ENCODE peak calls at places on chromosomes 4 and X, in eight cellular contexts. A, U, B, L, I, Q, J and V are unnamed samples.

GRCh38 chrX:39821011-39821708 is 276.6 kb downstream of the BCOR start:
- DNase-seq in Q (no peak), B (peak), A (no peak), J (no peak), I (peak), L (no peak), U (peak), V (no peak)

GRCh38 chr4:13597604-13598003 is 29.9 kb downstream of the BOD1L1 start:
- DNase-seq in A (no peak), I (no peak), J (peak), L (peak), Q (peak), U (no peak), B (no peak), V (no peak)

GRCh38 chr4:185734930-185735329 is 77.1 kb downstream of the SORBS2 start:
- DNase-seq in U (no peak), J (no peak), L (no peak), A (no peak), B (no peak), I (no peak), Q (no peak), V (no peak)

GRCh38 chr4:169311643-169312365 is 41.0 kb upstream of the SH3RF1 start:
- DNase-seq in B (peak), J (peak), A (no peak), I (no peak), Q (peak), L (peak), U (no peak), V (no peak)

GRCh38 chrX:154412468-154412867 is 1.1 kb downstream of the TAFAZZIN start:
- DNase-seq in I (no peak), U (no peak), Q (no peak), A (no peak), B (no peak), J (no peak), L (no peak), V (no peak)

GRCh38 chr4:113586072-113586471 is 175.5 kb downstream of the CAMK2D start:
- DNase-seq in L (no peak), Q (no peak), A (no peak), J (no peak), U (no peak), I (no peak), B (no peak), V (no peak)

GRCh38 chrX:40266490-40267333 is 169.0 kb upstream of the BCOR start:
- DNase-seq in B (peak), Q (peak), U (peak), L (peak), J (peak), A (peak), I (peak), V (peak)

GRCh38 chr4:146916479-146917076 is 29.1 kb downstream of the TTC29 start:
- DNase-seq in I (no peak), L (peak), J (peak), B (no peak), U (no peak), Q (peak), A (no peak), V (no peak)

GRCh38 chr4:7987148-7987989 is 47.7 kb upstream of the AFAP1 start:
- DNase-seq in A (peak), L (peak), Q (peak), B (peak), I (peak), U (peak), J (peak), V (peak)

GRCh38 chr4:156101571-156101970 is 147.9 kb upstream of the CTSO start:
- DNase-seq in L (no peak), J (no peak), A (no peak), I (no peak), U (no peak), B (no peak), Q (no peak), V (no peak)

GRCh38 chr4:949656-950055 is 17.4 kb downstream of the TMEM175 start:
- DNase-seq in Q (no peak), J (no peak), L (no peak), B (no peak), U (no peak), A (no peak), I (no peak), V (no peak)

GRCh38 chrX:66098162-66098561 is 58.3 kb upstream of the VSIG4 start:
- DNase-seq in U (no peak), L (no peak), A (no peak), I (no peak), Q (no peak), J (no peak), B (no peak), V (no peak)

GRCh38 chr4:180811556-180811955 is 1431.6 kb upstream of the TENM3 start:
- DNase-seq in B (no peak), A (no peak), Q (no peak), L (no peak), J (no peak), I (no peak), U (no peak), V (no peak)